ENCODE peak calls at places on chromosomes 11 and 22, in six cellular contexts. B, M, C, S, Q and Z are unnamed samples.

GRCh38 chr11:126561327-126561893 is 205.9 kb downstream of the ST3GAL4 start:
- DNase-seq in M (peak; percentile 86), C (peak; percentile 42), Q (peak; percentile 80), B (peak; percentile 69), S (peak; percentile 78), Z (peak; percentile 88)

GRCh38 chr11:110808291-110808690 is 96.1 kb upstream of the ARHGAP20 start:
- DNase-seq in B (no peak), C (no peak), Q (no peak), S (no peak), M (no peak), Z (no peak)

GRCh38 chr22:23088199-23088604 is 17.9 kb downstream of the GNAZ start:
- DNase-seq in C (no peak), B (no peak), Q (peak; percentile 66), M (no peak), S (peak; percentile 67), Z (peak; percentile 51)

GRCh38 chr11:78737891-78738290 is 163.2 kb upstream of the NARS2 start:
- DNase-seq in Q (no peak), B (peak; percentile 61), S (no peak), C (peak; percentile 12), M (no peak), Z (no peak)

GRCh38 chr22:38155703-38156102 is 25.9 kb downstream of the PLA2G6 start:
- DNase-seq in Q (no peak), S (no peak), C (no peak), B (no peak), M (no peak), Z (no peak)

GRCh38 chr11:1845571-1846452 is 7.0 kb downstream of the TNNI2 start:
- DNase-seq in S (no peak), M (no peak), Q (no peak), B (no peak), C (no peak), Z (no peak)

GRCh38 chr22:25928038-25928437 is 186.1 kb downstream of the MYO18B start:
- DNase-seq in S (no peak), C (no peak), M (no peak), Q (no peak), B (no peak), Z (peak; percentile 55)

GRCh38 chr11:116488836-116489389 is 283.9 kb downstream of the BUD13 start:
- DNase-seq in Q (no peak), C (no peak), S (no peak), B (no peak), M (no peak), Z (no peak)

GRCh38 chr11:92457250-92457649 is 232.6 kb downstream of the FAT3 start:
- DNase-seq in Q (no peak), M (no peak), B (peak; percentile 31), S (no peak), C (no peak), Z (no peak)

GRCh38 chr11:65791719-65792213 is 4.9 kb downstream of the OVOL1 start:
- DNase-seq in C (no peak), B (no peak), Q (no peak), S (no peak), M (no peak), Z (no peak)

GRCh38 chr11:6544921-6545850 is 48.1 kb downstream of the DNHD1 start:
- DNase-seq in C (no peak), S (peak; percentile 23), Q (no peak), M (no peak), B (peak; percentile 51), Z (no peak)

DNA sequence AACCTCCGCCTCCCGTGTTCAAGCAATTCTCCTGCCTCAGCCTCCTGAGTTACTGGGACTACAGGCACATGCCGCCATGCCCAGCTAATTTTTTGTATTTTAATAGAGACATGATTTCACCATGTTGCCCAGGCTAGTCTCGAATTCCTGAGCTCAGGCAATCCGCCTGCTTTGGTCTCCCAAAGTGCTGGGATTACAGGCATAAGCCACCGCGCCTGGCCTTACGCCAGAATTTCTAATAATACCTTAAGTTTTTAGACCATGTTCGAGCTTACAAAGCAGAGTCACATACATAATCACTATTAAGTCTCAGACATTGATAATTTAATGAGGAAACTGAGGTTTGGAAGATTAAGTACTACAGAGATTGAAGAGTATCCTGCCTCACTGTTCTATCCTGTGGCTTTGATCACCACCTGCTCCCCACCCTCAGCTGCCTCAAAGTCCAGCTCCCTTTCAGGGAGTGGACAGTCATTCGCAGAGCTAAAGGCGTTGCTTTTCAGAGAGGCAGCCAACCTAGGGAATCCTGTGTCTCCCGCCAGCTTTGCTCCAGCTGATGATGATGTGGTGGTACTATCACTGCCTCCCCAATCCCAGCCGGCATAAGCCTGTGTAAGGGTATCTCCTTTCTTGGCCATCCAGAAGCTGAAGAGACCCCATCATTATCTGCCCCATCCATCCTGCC is 7.7 kb downstream of the UBASH3B start:
- DNase-seq in Q (no peak), S (no peak), M (no peak), C (no peak), B (no peak), Z (no peak)
- H2BK120ac ChIP-seq in Q (no peak overlapping the region), S (no peak overlapping the region), M (no peak overlapping the region), C (no peak overlapping the region), B (peak overlapping the region; percentile 47), Z (no peak overlapping the region)

GRCh38 chr22:36405671-36406070 is 17.9 kb upstream of the MYH9 start:
- DNase-seq in S (no peak), C (peak; percentile 63), M (no peak), B (no peak), Q (no peak), Z (no peak)
- H3K4ac ChIP-seq in S (no peak overlapping the region), C (no peak overlapping the region), M (no peak overlapping the region), B (peak overlapping the region; percentile 36), Q (no peak overlapping the region), Z (no peak overlapping the region)

GRCh38 chr22:41621911-41622179 is 750 bp downstream of the XRCC6 start:
- DNase-seq in S (no peak), B (no peak), C (no peak), Q (no peak), M (no peak), Z (no peak)
- H3K27me3 ChIP-seq in S (no peaks in the 10 kb centered on the region), B (no peaks in the 10 kb centered on the region), C (no peaks in the 10 kb centered on the region), Q (no peaks in the 10 kb centered on the region), M (no peaks in the 10 kb centered on the region), Z (no peaks in the 10 kb centered on the region)

GRCh38 chr11:130399196-130399595 is 29.2 kb downstream of the ADAMTS8 start:
- DNase-seq in C (no peak), S (no peak), B (no peak), M (no peak), Q (no peak), Z (no peak)

GRCh38 chr11:130403967-130404366 is 24.4 kb downstream of the ADAMTS8 start:
- DNase-seq in Q (peak; percentile 65), M (no peak), C (no peak), S (peak; percentile 88), B (no peak), Z (no peak)

GRCh38 chr11:130397780-130398179 is 30.6 kb downstream of the ADAMTS8 start:
- DNase-seq in M (no peak), S (no peak), B (no peak), Q (no peak), C (no peak), Z (no peak)

GRCh38 chr11:130403301-130403804 is 25.1 kb downstream of the ADAMTS8 start:
- DNase-seq in M (no peak), C (peak; percentile 90), B (peak; percentile 97), Q (no peak), S (peak; percentile 51), Z (no peak)

GRCh38 chr11:130400793-130401483 is 27.5 kb downstream of the ADAMTS8 start:
- DNase-seq in C (peak; percentile 38), M (no peak), B (peak; percentile 87), S (no peak), Q (no peak), Z (no peak)
- H2BK120ac ChIP-seq in C (no peak overlapping the region), M (no peak overlapping the region), B (peak overlapping the region; percentile 96), S (no peak overlapping the region), Q (peak overlapping the region; percentile 49), Z (no peak overlapping the region)

GRCh38 chr11:120025606-120026335 is 112.1 kb downstream of the TRIM29 start:
- DNase-seq in Q (peak; percentile 51), B (no peak), C (no peak), M (no peak), S (peak; percentile 54), Z (no peak)
- H3K4ac ChIP-seq in Q (no peak overlapping the region), B (no peak overlapping the region), C (no peak overlapping the region), M (no peak overlapping the region), S (no peak overlapping the region), Z (no peak overlapping the region)

GRCh38 chr22:19764636-19765476 is 4.3 kb downstream of the TBX1 start:
- DNase-seq in B (no peak), M (no peak), S (no peak), C (no peak), Q (no peak), Z (no peak)

GRCh38 chr22:19762315-19763140 is 1.9 kb downstream of the TBX1 start:
- DNase-seq in Q (peak; percentile 74), S (no peak), M (no peak), C (peak; percentile 43), B (no peak), Z (no peak)

GRCh38 chr22:19763141-19764049 is 2.8 kb downstream of the TBX1 start:
- DNase-seq in S (no peak), B (no peak), Q (peak; percentile 75), M (no peak), C (no peak), Z (no peak)

GRCh38 chr22:19765477-19766234 is 5.1 kb downstream of the TBX1 start:
- DNase-seq in Q (peak; percentile 84), B (no peak), C (peak; percentile 38), S (peak; percentile 69), M (no peak), Z (peak; percentile 48)

GRCh38 chr22:19764050-19764593 is 3.5 kb downstream of the TBX1 start:
- DNase-seq in M (no peak), C (no peak), B (no peak), S (no peak), Q (peak; percentile 71), Z (no peak)
- H3K27me3 ChIP-seq in M (peaks cover 96% of the 10 kb centered on the region), C (peaks cover 72% of the 10 kb centered on the region), B (peaks cover 93% of the 10 kb centered on the region), S (peaks cover 72% of the 10 kb centered on the region), Q (peaks cover 92% of the 10 kb centered on the region), Z (peaks cover 83% of the 10 kb centered on the region)